ENCODE peak calls at places on chromosomes 4 and X, in ten cellular contexts. N is cardiac muscle cell, S is adrenal gland, Z is fibroblast of lung, Q is prostate gland, M is ascending aorta, T is pancreas, C is ovary, I is spleen, E is heart right ventricle. A is an unnamed sample. For H3K4me1, the result is how much of the 10 kb centered on the place peaks cover.

GRCh38 chrX:6849711-6850415 is 297.6 kb upstream of the STS start:
- DNase-seq in Z (peak), T (no peak), E (no peak), N (peak), I (no peak), M (no peak), C (no peak), S (no peak), Q (no peak), A (no peak)

GRCh38 chr4:53991821-53992220 is 72.6 kb downstream of the CHIC2 start:
- DNase-seq in E (no peak), Z (no peak), C (no peak), N (no peak), Q (no peak), M (no peak), I (no peak), T (no peak), S (no peak), A (no peak)

GRCh38 chrX:128438082-128438481 is 385.9 kb upstream of the ACTRT1 start:
- DNase-seq in T (no peak), N (no peak), I (no peak), C (no peak), M (no peak), Z (no peak), Q (no peak), E (no peak), S (no peak), A (no peak)

GRCh38 chr4:137651128-137651527 is 118.8 kb upstream of the PCDH18 start:
- DNase-seq in C (no peak), Z (peak), N (no peak), T (no peak), Q (no peak), M (no peak), I (no peak), E (no peak), S (no peak), A (no peak)

GRCh38 chr4:2962614-2963184 is 507 bp downstream of the NOP14 start:
- DNase-seq in I (no peak), S (peak), C (no peak), M (no peak), T (no peak), E (peak), Q (no peak), Z (peak), N (peak), A (no peak)

GRCh38 chr4:22019676-22020075 is 71.1 kb upstream of the KCNIP4 start:
- DNase-seq in C (no peak), T (no peak), Z (peak), S (no peak), Q (no peak), I (no peak), E (no peak), N (no peak), M (no peak), A (no peak)

GRCh38 chr4:124631760-124632159 is 80.8 kb downstream of the ANKRD50 start:
- DNase-seq in C (no peak), M (no peak), S (peak), Q (peak), E (peak), Z (peak), N (no peak), T (peak), I (no peak), A (no peak)

GRCh38 chrX:386239-386767 is 404 bp downstream of the PPP2R3B start:
- DNase-seq in I (peak), Q (no peak), N (no peak), S (no peak), C (no peak), M (no peak), Z (no peak), T (no peak), E (no peak), A (no peak)

GRCh38 chr4:87425711-87426110 is 3.3 kb downstream of the NUDT9 start:
- DNase-seq in E (no peak), Q (no peak), N (no peak), M (no peak), Z (no peak), S (no peak), T (no peak), I (no peak), C (no peak), A (no peak)

GRCh38 chr4:11424000-11424399 is 4.7 kb downstream of the HS3ST1 start:
- DNase-seq in Z (peak), T (no peak), M (no peak), N (peak), E (peak), C (peak), S (peak), I (no peak), Q (peak), A (no peak)

GRCh38 chr4:186021461-186022167 is 47.3 kb upstream of the TLR3 start:
- DNase-seq in M (no peak), Q (no peak), N (peak), I (no peak), T (no peak), S (peak), E (peak), C (peak), Z (peak), A (no peak)

GRCh38 chrX:140249122-140249521 is 255.7 kb downstream of the SOX3 start:
- DNase-seq in C (no peak), Q (no peak), Z (no peak), S (no peak), I (no peak), M (no peak), T (no peak), N (no peak), E (no peak), A (no peak)

GRCh38 chrX:24294619-24295018 is 19.2 kb downstream of the SUPT20HL2 start:
- DNase-seq in S (no peak), T (no peak), Z (no peak), E (no peak), I (no peak), N (peak), C (peak), M (no peak), Q (no peak), A (no peak)

GRCh38 chr4:80016506-80016905 is 56.5 kb downstream of the ANTXR2 start:
- DNase-seq in M (no peak), Z (peak), N (no peak), Q (no peak), E (no peak), T (no peak), S (no peak), I (no peak), C (no peak), A (no peak)

GRCh38 chr4:23945521-23946017 is 55.7 kb upstream of the PPARGC1A start:
- DNase-seq in Z (peak), Q (peak), E (no peak), T (peak), I (no peak), S (peak), N (no peak), C (no peak), M (no peak), A (no peak)

GRCh38 chrX:140151316-140151715 is 186.0 kb upstream of the CXorf66 start:
- DNase-seq in N (no peak), C (no peak), I (no peak), M (no peak), E (no peak), Q (no peak), Z (peak), T (no peak), S (no peak), A (no peak)

GRCh38 chrX:11187001-11187400 is 75.9 kb downstream of the HCCS start:
- DNase-seq in E (no peak), N (peak), T (no peak), Q (no peak), I (no peak), Z (no peak), M (no peak), C (no peak), S (no peak), A (no peak)

GRCh38 chr4:770022-770421 is 55.9 kb downstream of the CPLX1 start:
- DNase-seq in I (no peak), Z (no peak), M (no peak), N (no peak), T (no peak), E (no peak), C (no peak), S (no peak), Q (no peak), A (no peak)

GRCh38 chr4:91288702-91289311 is 1015.0 kb upstream of the GRID2 start:
- DNase-seq in Z (no peak), M (no peak), T (peak), N (no peak), E (no peak), I (no peak), Q (no peak), S (no peak), C (no peak), A (no peak)

GRCh38 chrX:112874614-112875013 is 34.0 kb upstream of the AMOT start:
- DNase-seq in Q (no peak), N (no peak), T (no peak), E (no peak), C (no peak), S (no peak), M (no peak), Z (no peak), I (no peak), A (no peak)

GRCh38 chrX:20437678-20438077 is 171.0 kb upstream of the RPS6KA3 start:
- DNase-seq in N (no peak), S (no peak), Z (no peak), T (no peak), Q (no peak), M (no peak), I (no peak), C (no peak), E (no peak), A (no peak)

GRCh38 chr4:6225469-6225868 is 25.1 kb upstream of the JAKMIP1 start:
- DNase-seq in C (no peak), T (no peak), M (no peak), Z (peak), N (peak), E (no peak), Q (no peak), I (no peak), S (no peak), A (peak)

GRCh38 chr4:88812976-88813375 is 115.3 kb upstream of the NAP1L5 start:
- DNase-seq in S (no peak), I (no peak), T (no peak), N (no peak), E (no peak), C (no peak), M (no peak), Z (no peak), Q (no peak), A (no peak)

GRCh38 chr4:88811904-88812303 is 114.3 kb upstream of the NAP1L5 start:
- DNase-seq in Z (no peak), M (no peak), Q (no peak), N (no peak), C (no peak), T (no peak), I (no peak), E (no peak), S (no peak), A (no peak)

GRCh38 chr4:88812420-88812819 is 114.8 kb upstream of the NAP1L5 start:
- DNase-seq in N (no peak), E (no peak), Q (no peak), T (no peak), C (no peak), I (no peak), Z (no peak), M (no peak), S (no peak), A (no peak)

GRCh38 chr4:88807499-88807898 is 109.9 kb upstream of the NAP1L5 start:
- DNase-seq in Z (peak), Q (no peak), M (no peak), E (no peak), I (no peak), N (no peak), T (no peak), C (no peak), S (no peak), A (no peak)

DNA sequence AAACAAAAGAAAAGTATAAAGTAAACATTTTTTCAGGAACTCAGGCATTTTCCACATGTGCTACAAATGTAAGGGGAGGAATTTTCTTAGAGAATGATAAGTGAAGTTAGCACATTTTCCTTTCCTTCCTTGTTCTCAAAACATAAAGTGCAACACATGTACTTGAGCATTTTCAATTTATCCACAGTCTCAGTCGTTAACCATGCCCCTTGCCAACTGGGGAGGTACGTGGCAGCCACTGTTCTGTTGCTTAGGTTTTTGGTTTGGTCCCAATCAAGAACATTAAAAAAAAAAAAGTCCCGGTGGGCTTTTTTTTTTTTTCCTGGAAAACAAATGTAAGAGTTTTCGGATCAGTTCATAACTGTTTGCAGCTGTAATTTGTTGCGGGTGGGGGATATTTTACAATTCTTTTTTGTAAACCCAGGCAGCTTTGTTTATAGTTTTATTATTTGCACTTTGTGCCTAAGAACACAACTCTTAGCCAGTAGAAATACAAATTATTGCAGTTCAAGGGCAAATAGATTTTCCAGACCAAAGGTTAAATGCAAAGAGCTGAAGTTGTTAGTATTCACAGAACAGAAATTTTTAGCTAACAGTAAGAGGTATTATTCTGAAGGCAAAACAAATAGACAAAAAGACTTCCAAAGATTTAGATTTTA is 112.1 kb upstream of the NAP1L5 start:
- DNase-seq in T (no peak), Z (no peak), Q (no peak), E (no peak), I (no peak), N (no peak), C (no peak), M (no peak), S (no peak), A (no peak)
- H3K4me3 ChIP-seq in T (no peak), Z (peak), Q (no peak), E (no peak), I (no peak), N (no peak), C (no peak), M (no peak), S (no peak), A (no peak)

DNA sequence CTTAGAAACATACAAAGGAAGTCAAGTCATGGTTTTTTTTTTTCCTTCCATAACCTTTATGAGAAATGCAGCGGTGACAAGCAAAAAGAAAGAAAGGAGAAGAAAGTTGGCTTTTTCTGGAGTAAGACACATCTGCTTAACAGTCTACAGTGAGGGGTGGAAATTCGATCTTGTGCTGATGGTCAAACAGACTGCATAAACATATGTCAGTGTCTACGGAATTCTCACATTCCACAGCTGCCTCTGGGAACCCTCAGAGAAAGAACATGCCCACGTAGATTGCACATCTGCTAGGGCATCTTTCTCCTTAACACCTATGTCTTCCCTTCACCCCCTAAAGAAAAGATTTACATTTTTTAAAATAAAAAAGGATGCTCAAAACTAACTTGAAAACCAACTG is 54.5 kb downstream of the PROM1 start:
- DNase-seq in M (no peak), T (no peak), C (no peak), S (no peak), Z (peak), N (peak), E (no peak), Q (no peak), I (no peak), A (no peak)
- H3K4me1 ChIP-seq in M (under half), T (under half), C (under half), S (under half), Z (under half), N (under half), E (under half), Q (under half), I (under half), A (under half)

GRCh38 chr4:41791557-41791956 is 43.0 kb upstream of the PHOX2B start:
- DNase-seq in N (no peak), Q (no peak), S (no peak), I (no peak), M (no peak), Z (no peak), E (no peak), C (no peak), T (no peak), A (no peak)
- TF ChIP-seq CTCF in N (no peak), Q (no peak), S (no peak), I (no peak), M (no peak), Z (no peak), E (no peak), C (no peak), T (no peak), A (no peak)

GRCh38 chrX:72238183-72238582 is 644 bp downstream of the ERCC6L start:
- DNase-seq in S (no peak), C (no peak), Q (no peak), M (no peak), E (no peak), I (no peak), T (no peak), Z (no peak), N (no peak), A (no peak)
- H3K4me3 ChIP-seq in S (no peak), C (no peak), Q (no peak), M (peak), E (no peak), I (no peak), T (peak), Z (peak), N (peak), A (no peak)

DNA sequence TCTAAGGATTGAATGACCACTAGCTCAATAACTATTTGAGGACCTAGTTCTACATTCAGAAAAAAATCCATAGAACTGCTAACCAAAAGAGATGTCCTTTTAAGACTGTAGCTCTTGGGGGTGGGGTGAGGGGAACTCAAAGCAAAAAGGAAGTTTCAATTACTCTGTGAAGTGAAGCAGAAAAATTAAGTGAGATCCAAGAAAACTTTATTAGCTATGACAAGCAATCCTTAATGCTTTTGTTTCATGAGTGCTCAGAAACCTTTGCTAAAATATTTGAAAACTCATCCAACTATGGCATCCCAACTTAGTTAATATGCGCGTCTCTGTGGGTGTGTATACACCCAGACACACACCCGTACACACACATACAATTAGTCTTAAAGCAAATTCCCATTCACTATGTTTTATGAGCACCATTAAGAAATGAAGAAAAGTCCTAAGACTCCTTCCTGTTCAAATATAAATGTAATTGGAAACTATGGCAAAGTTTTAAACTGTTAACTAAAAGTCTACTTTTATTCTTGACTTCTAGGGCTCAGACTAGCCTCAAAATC is 44.5 kb downstream of the GPC4 start:
- DNase-seq in T (no peak), Z (no peak), N (no peak), E (no peak), S (no peak), I (no peak), Q (no peak), M (no peak), C (no peak), A (no peak)
- H3K4me1 ChIP-seq in T (under half), Z (under half), N (under half), E (under half), S (under half), I (under half), Q (under half), M (under half), C (under half), A (under half)

DNA sequence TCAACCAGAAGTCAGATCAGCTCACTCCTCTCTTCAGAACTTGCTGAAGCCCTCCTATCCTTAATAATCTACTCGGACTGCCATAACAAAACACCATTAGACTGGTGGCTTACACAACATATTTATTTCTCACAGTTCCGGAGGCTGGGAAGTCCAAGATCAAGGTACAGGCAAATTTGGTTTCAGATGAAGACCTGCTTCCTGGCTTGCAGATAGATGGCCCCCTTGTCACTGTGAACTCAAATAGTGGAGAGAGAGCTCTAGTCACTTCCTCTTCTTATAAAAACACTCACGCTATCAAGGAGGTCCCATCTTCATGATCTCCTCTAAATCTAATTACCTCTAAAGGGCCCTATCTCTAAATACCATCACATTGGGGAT is 125.1 kb downstream of the CAMK2D start:
- DNase-seq in Z (no peak), T (no peak), M (no peak), E (no peak), S (no peak), N (no peak), C (no peak), I (no peak), Q (no peak), A (no peak)
- TF ChIP-seq CTCF in Z (no peak), T (no peak), M (no peak), E (no peak), S (no peak), N (no peak), C (no peak), I (no peak), Q (no peak), A (peak)

GRCh38 chr4:85399270-85399669 is 75.7 kb upstream of the ARHGAP24 start:
- DNase-seq in T (no peak), N (no peak), E (no peak), C (no peak), Z (peak), M (no peak), I (no peak), S (no peak), Q (no peak), A (no peak)
- H3K4me3 ChIP-seq in T (no peak), N (no peak), E (no peak), C (no peak), Z (no peak), M (no peak), I (no peak), S (no peak), Q (no peak), A (no peak)

GRCh38 chr4:152357206-152357605 is 178.7 kb downstream of the FBXW7 start:
- DNase-seq in T (no peak), Q (no peak), C (peak), N (no peak), Z (peak), I (no peak), E (no peak), S (no peak), M (no peak), A (peak)
- H3K4me1 ChIP-seq in T (under half), Q (under half), C (under half), N (under half), Z (under half), I (under half), E (under half), S (under half), M (under half), A (under half)

GRCh38 chrX:55342533-55343501 is 78.1 kb upstream of the PAGE3 start:
- DNase-seq in M (no peak), T (no peak), I (no peak), Q (no peak), Z (no peak), N (no peak), C (no peak), S (peak), E (peak), A (no peak)
- TF ChIP-seq CTCF in M (no peak), T (peak), I (no peak), Q (no peak), Z (no peak), N (peak), C (no peak), S (peak), E (no peak), A (peak)

DNA sequence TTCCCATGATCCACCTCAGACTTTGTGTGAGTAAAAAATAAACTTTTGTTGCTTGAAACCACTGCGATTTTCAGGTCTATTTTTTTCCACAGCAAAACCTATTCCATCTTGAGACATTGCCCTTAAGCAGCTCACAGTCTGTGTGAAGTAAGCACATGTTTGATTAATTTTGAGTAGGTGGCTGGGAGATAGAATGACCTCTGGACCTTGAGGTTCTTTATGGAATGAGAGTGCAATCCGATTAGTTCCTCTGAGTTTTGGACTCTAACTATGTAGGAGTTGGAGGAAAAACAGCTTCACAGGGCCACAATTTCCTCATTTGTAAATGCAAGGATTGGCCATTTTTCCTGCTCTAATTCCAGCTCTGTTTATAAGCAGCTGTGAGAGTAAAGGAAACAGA is 234.1 kb upstream of the IGFBP7 start:
- DNase-seq in Q (no peak), T (no peak), I (no peak), Z (peak), N (no peak), M (no peak), S (no peak), E (no peak), C (no peak), A (no peak)
- H3K4me3 ChIP-seq in Q (no peak), T (no peak), I (no peak), Z (no peak), N (no peak), M (no peak), S (no peak), E (no peak), C (no peak), A (no peak)

A was measured in upper lobe of right lung.